ENCODE peak calls at places on chromosomes 6 and 20, in five cellular contexts. One of them, this sample, is unnamed.

GRCh38 chr20:10239954-10240353 is 21.3 kb downstream of the SNAP25 start:
- DNase-seq in T-helper 17 cell: no peak
- DNase-seq in stimulated activated CD4-positive, alpha-beta T cell treated with anti-CD3 and anti-CD28 coated beads, Interleukin-1b, Interleukin-23, amount 100 ng/mL, for 24 hours: no peak
- DNase-seq in choroid plexus epithelial cell: peak; percentile 77
- DNase-seq in CMK: no peak
- DNase-seq in this sample: no peak

GRCh38 chr6:79536969-79537747 is at the start of gene LCA5:
- DNase-seq in T-helper 17 cell: peak; percentile 36
- DNase-seq in choroid plexus epithelial cell: peak; percentile 99
- DNase-seq in stimulated activated CD4-positive, alpha-beta T cell treated with anti-CD3 and anti-CD28 coated beads, Interleukin-1b, Interleukin-23, amount 100 ng/mL, for 24 hours: peak; percentile 73
- DNase-seq in CMK: peak; percentile 72
- DNase-seq in this sample: peak; percentile 91

GRCh38 chr20:21862958-21863357 is 157.5 kb downstream of the PAX1 start:
- DNase-seq in choroid plexus epithelial cell: no peak
- DNase-seq in stimulated activated CD4-positive, alpha-beta T cell treated with anti-CD3 and anti-CD28 coated beads, Interleukin-1b, Interleukin-23, amount 100 ng/mL, for 24 hours: no peak
- DNase-seq in T-helper 17 cell: no peak
- DNase-seq in CMK: no peak
- DNase-seq in this sample: no peak

GRCh38 chr6:166194885-166195860 is 27.5 kb upstream of the TBXT start:
- DNase-seq in CMK: no peak
- DNase-seq in stimulated activated CD4-positive, alpha-beta T cell treated with anti-CD3 and anti-CD28 coated beads, Interleukin-1b, Interleukin-23, amount 100 ng/mL, for 24 hours: no peak
- DNase-seq in choroid plexus epithelial cell: no peak
- DNase-seq in T-helper 17 cell: no peak
- DNase-seq in this sample: no peak

GRCh38 chr20:50283922-50284810 is 93.5 kb downstream of the CEBPB start:
- DNase-seq in choroid plexus epithelial cell: peak; percentile 48
- DNase-seq in stimulated activated CD4-positive, alpha-beta T cell treated with anti-CD3 and anti-CD28 coated beads, Interleukin-1b, Interleukin-23, amount 100 ng/mL, for 24 hours: no peak
- DNase-seq in T-helper 17 cell: no peak
- DNase-seq in CMK: no peak
- DNase-seq in this sample: no peak

GRCh38 chr6:6217838-6218237 is 102.6 kb downstream of the F13A1 start:
- DNase-seq in T-helper 17 cell: no peak
- DNase-seq in stimulated activated CD4-positive, alpha-beta T cell treated with anti-CD3 and anti-CD28 coated beads, Interleukin-1b, Interleukin-23, amount 100 ng/mL, for 24 hours: no peak
- DNase-seq in choroid plexus epithelial cell: no peak
- DNase-seq in CMK: no peak
- DNase-seq in this sample: no peak

GRCh38 chr20:59177266-59178250 is 13.9 kb downstream of the ZNF831 start:
- DNase-seq in stimulated activated CD4-positive, alpha-beta T cell treated with anti-CD3 and anti-CD28 coated beads, Interleukin-1b, Interleukin-23, amount 100 ng/mL, for 24 hours: no peak
- DNase-seq in choroid plexus epithelial cell: no peak
- DNase-seq in T-helper 17 cell: no peak
- DNase-seq in CMK: no peak
- DNase-seq in this sample: no peak

GRCh38 chr6:163626073-163626867 is 211.8 kb downstream of the QKI start:
- DNase-seq in CMK: no peak
- DNase-seq in stimulated activated CD4-positive, alpha-beta T cell treated with anti-CD3 and anti-CD28 coated beads, Interleukin-1b, Interleukin-23, amount 100 ng/mL, for 24 hours: no peak
- DNase-seq in choroid plexus epithelial cell: no peak
- DNase-seq in T-helper 17 cell: no peak
- DNase-seq in this sample: peak; percentile 37

GRCh38 chr20:34753706-34754461 is 49.7 kb downstream of the TP53INP2 start:
- DNase-seq in CMK: no peak
- DNase-seq in T-helper 17 cell: no peak
- DNase-seq in stimulated activated CD4-positive, alpha-beta T cell treated with anti-CD3 and anti-CD28 coated beads, Interleukin-1b, Interleukin-23, amount 100 ng/mL, for 24 hours: no peak
- DNase-seq in choroid plexus epithelial cell: peak; percentile 68
- DNase-seq in this sample: no peak

GRCh38 chr6:46059608-46060007 is 43.9 kb upstream of the CLIC5 start:
- DNase-seq in choroid plexus epithelial cell: peak; percentile 9
- DNase-seq in T-helper 17 cell: no peak
- DNase-seq in stimulated activated CD4-positive, alpha-beta T cell treated with anti-CD3 and anti-CD28 coated beads, Interleukin-1b, Interleukin-23, amount 100 ng/mL, for 24 hours: no peak
- DNase-seq in CMK: no peak
- DNase-seq in this sample: no peak

GRCh38 chr6:28657756-28658465 is 132.2 kb downstream of the GPX5 start:
- DNase-seq in CMK: peak; percentile 20
- DNase-seq in choroid plexus epithelial cell: peak; percentile 75
- DNase-seq in T-helper 17 cell: no peak
- DNase-seq in stimulated activated CD4-positive, alpha-beta T cell treated with anti-CD3 and anti-CD28 coated beads, Interleukin-1b, Interleukin-23, amount 100 ng/mL, for 24 hours: peak; percentile 60
- DNase-seq in this sample: peak; percentile 24

GRCh38 chr6:75268121-75268987 is 16.2 kb downstream of the TMEM30A start:
- DNase-seq in T-helper 17 cell: no peak
- DNase-seq in CMK: no peak
- DNase-seq in choroid plexus epithelial cell: no peak
- DNase-seq in stimulated activated CD4-positive, alpha-beta T cell treated with anti-CD3 and anti-CD28 coated beads, Interleukin-1b, Interleukin-23, amount 100 ng/mL, for 24 hours: no peak
- DNase-seq in this sample: no peak

GRCh38 chr6:106377061-106377540 is 16.6 kb downstream of the CRYBG1 start:
- DNase-seq in CMK: no peak
- DNase-seq in choroid plexus epithelial cell: peak; percentile 11
- DNase-seq in stimulated activated CD4-positive, alpha-beta T cell treated with anti-CD3 and anti-CD28 coated beads, Interleukin-1b, Interleukin-23, amount 100 ng/mL, for 24 hours: no peak
- DNase-seq in T-helper 17 cell: no peak
- DNase-seq in this sample: no peak

GRCh38 chr6:46220351-46221220 is 49.8 kb upstream of the ENPP5 start:
- DNase-seq in choroid plexus epithelial cell: no peak
- DNase-seq in stimulated activated CD4-positive, alpha-beta T cell treated with anti-CD3 and anti-CD28 coated beads, Interleukin-1b, Interleukin-23, amount 100 ng/mL, for 24 hours: peak; percentile 11
- DNase-seq in T-helper 17 cell: no peak
- DNase-seq in CMK: no peak
- DNase-seq in this sample: no peak

GRCh38 chr6:484086-484728 is 92.7 kb downstream of the IRF4 start:
- DNase-seq in choroid plexus epithelial cell: no peak
- DNase-seq in stimulated activated CD4-positive, alpha-beta T cell treated with anti-CD3 and anti-CD28 coated beads, Interleukin-1b, Interleukin-23, amount 100 ng/mL, for 24 hours: peak; percentile 35
- DNase-seq in CMK: no peak
- DNase-seq in T-helper 17 cell: no peak
- DNase-seq in this sample: no peak

GRCh38 chr6:150890346-150890745 is 24.8 kb downstream of the MTHFD1L start:
- DNase-seq in stimulated activated CD4-positive, alpha-beta T cell treated with anti-CD3 and anti-CD28 coated beads, Interleukin-1b, Interleukin-23, amount 100 ng/mL, for 24 hours: no peak
- DNase-seq in CMK: no peak
- DNase-seq in T-helper 17 cell: no peak
- DNase-seq in choroid plexus epithelial cell: no peak
- DNase-seq in this sample: no peak

GRCh38 chr20:21523398-21523868 is 9.6 kb upstream of the NKX2-2 start:
- DNase-seq in choroid plexus epithelial cell: no peak
- DNase-seq in stimulated activated CD4-positive, alpha-beta T cell treated with anti-CD3 and anti-CD28 coated beads, Interleukin-1b, Interleukin-23, amount 100 ng/mL, for 24 hours: no peak
- DNase-seq in CMK: no peak
- DNase-seq in T-helper 17 cell: no peak
- DNase-seq in this sample: no peak

GRCh38 chr6:23302499-23302898 is 733.1 kb downstream of the HDGFL1 start:
- DNase-seq in choroid plexus epithelial cell: no peak
- DNase-seq in CMK: no peak
- DNase-seq in stimulated activated CD4-positive, alpha-beta T cell treated with anti-CD3 and anti-CD28 coated beads, Interleukin-1b, Interleukin-23, amount 100 ng/mL, for 24 hours: no peak
- DNase-seq in T-helper 17 cell: no peak
- DNase-seq in this sample: no peak

GRCh38 chr6:144778773-144779531 is 493.8 kb downstream of the UTRN start:
- DNase-seq in choroid plexus epithelial cell: peak; percentile 26
- DNase-seq in T-helper 17 cell: no peak
- DNase-seq in stimulated activated CD4-positive, alpha-beta T cell treated with anti-CD3 and anti-CD28 coated beads, Interleukin-1b, Interleukin-23, amount 100 ng/mL, for 24 hours: no peak
- DNase-seq in CMK: no peak
- DNase-seq in this sample: no peak

GRCh38 chr6:26065952-26066380 is 21.3 kb upstream of the HFE start:
- DNase-seq in stimulated activated CD4-positive, alpha-beta T cell treated with anti-CD3 and anti-CD28 coated beads, Interleukin-1b, Interleukin-23, amount 100 ng/mL, for 24 hours: peak; percentile 21
- DNase-seq in choroid plexus epithelial cell: peak; percentile 91
- DNase-seq in CMK: no peak
- DNase-seq in T-helper 17 cell: no peak
- DNase-seq in this sample: no peak

GRCh38 chr6:65896140-65896539 is 189.1 kb upstream of the EYS start:
- DNase-seq in CMK: no peak
- DNase-seq in T-helper 17 cell: no peak
- DNase-seq in choroid plexus epithelial cell: no peak
- DNase-seq in stimulated activated CD4-positive, alpha-beta T cell treated with anti-CD3 and anti-CD28 coated beads, Interleukin-1b, Interleukin-23, amount 100 ng/mL, for 24 hours: no peak
- DNase-seq in this sample: no peak

GRCh38 chr6:128725271-128726233 is 157.4 kb upstream of the LAMA2 start:
- DNase-seq in CMK: no peak
- DNase-seq in T-helper 17 cell: no peak
- DNase-seq in choroid plexus epithelial cell: peak; percentile 69
- DNase-seq in stimulated activated CD4-positive, alpha-beta T cell treated with anti-CD3 and anti-CD28 coated beads, Interleukin-1b, Interleukin-23, amount 100 ng/mL, for 24 hours: no peak
- DNase-seq in this sample: no peak

GRCh38 chr20:32189691-32190607 is 17.6 kb downstream of the PLAGL2 start:
- DNase-seq in stimulated activated CD4-positive, alpha-beta T cell treated with anti-CD3 and anti-CD28 coated beads, Interleukin-1b, Interleukin-23, amount 100 ng/mL, for 24 hours: no peak
- DNase-seq in T-helper 17 cell: peak; percentile 25
- DNase-seq in choroid plexus epithelial cell: peak; percentile 40
- DNase-seq in CMK: no peak
- DNase-seq in this sample: no peak

GRCh38 chr6:167058261-167058660 is 59.1 kb downstream of the CEP43 start:
- DNase-seq in stimulated activated CD4-positive, alpha-beta T cell treated with anti-CD3 and anti-CD28 coated beads, Interleukin-1b, Interleukin-23, amount 100 ng/mL, for 24 hours: no peak
- DNase-seq in CMK: no peak
- DNase-seq in T-helper 17 cell: no peak
- DNase-seq in choroid plexus epithelial cell: peak; percentile 34
- DNase-seq in this sample: no peak

GRCh38 chr20:3244613-3245012 is 5.6 kb upstream of the SLC4A11 start:
- DNase-seq in CMK: no peak
- DNase-seq in stimulated activated CD4-positive, alpha-beta T cell treated with anti-CD3 and anti-CD28 coated beads, Interleukin-1b, Interleukin-23, amount 100 ng/mL, for 24 hours: no peak
- DNase-seq in choroid plexus epithelial cell: no peak
- DNase-seq in T-helper 17 cell: no peak
- DNase-seq in this sample: no peak

GRCh38 chr6:160259585-160259984 is 964 bp upstream of the SLC22A2 start:
- DNase-seq in choroid plexus epithelial cell: no peak
- DNase-seq in T-helper 17 cell: no peak
- DNase-seq in stimulated activated CD4-positive, alpha-beta T cell treated with anti-CD3 and anti-CD28 coated beads, Interleukin-1b, Interleukin-23, amount 100 ng/mL, for 24 hours: no peak
- DNase-seq in CMK: no peak
- DNase-seq in this sample: no peak